ENCODE peak calls at places on chromosomes 3 and 15, in five cellular contexts. D is activated CD4-positive, CD25-positive, alpha-beta regulatory T cell; Y is CD4-positive, CD25-positive, alpha-beta regulatory T cell; H is occipital lobe; U is NCI-H774. R is an unnamed sample.
A peak's percentile ranks its signal among the peaks of the same experiment; 100 is the strongest.

GRCh38 chr15:74422723-74423442 is 10.9 kb downstream of the SEMA7A start:
- DNase-seq in D (no peak), Y (no peak), H (no peak), U (no peak), R (peak; percentile 56)

GRCh38 chr3:9214599-9214998 is 34.8 kb downstream of the SRGAP3 start:
- DNase-seq in D (no peak), Y (no peak), H (no peak), U (no peak), R (no peak)

GRCh38 chr15:39171944-39172368 is 408.9 kb upstream of the THBS1 start:
- DNase-seq in D (no peak), Y (no peak), H (no peak), U (peak; percentile 42), R (peak; percentile 45)

GRCh38 chr3:100761211-100761921 is 52.1 kb downstream of the TFG start:
- DNase-seq in D (no peak), Y (no peak), H (no peak), U (peak; percentile 49), R (peak; percentile 49)

GRCh38 chr3:22377421-22377820 is 626.4 kb upstream of the ZNF385D start:
- DNase-seq in D (no peak), Y (no peak), H (no peak), U (no peak), R (no peak)

GRCh38 chr3:144923051-144923450 is 951.4 kb downstream of the DIPK2A start:
- DNase-seq in D (no peak), Y (no peak), H (no peak), U (no peak), R (no peak)

GRCh38 chr3:122457706-122458105 is 41.8 kb upstream of the WDR5B start:
- DNase-seq in D (no peak), Y (no peak), H (no peak), U (no peak), R (no peak)

GRCh38 chr15:68653031-68653635 is 74.3 kb downstream of the CORO2B start:
- DNase-seq in D (no peak), Y (no peak), H (no peak), U (no peak), R (no peak)

GRCh38 chr3:186093271-186093900 is 15.5 kb downstream of the ETV5 start:
- DNase-seq in D (no peak), Y (no peak), H (no peak), U (no peak), R (no peak)

GRCh38 chr3:68878322-68878721 is 54.0 kb downstream of the TAFA4 start:
- DNase-seq in D (no peak), Y (no peak), H (no peak), U (no peak), R (no peak)

GRCh38 chr3:173109143-173109542 is 31.9 kb downstream of the SPATA16 start:
- DNase-seq in D (no peak), Y (no peak), H (peak; percentile 3), U (no peak), R (no peak)

GRCh38 chr3:121975702-121976302 is 46.2 kb downstream of the ILDR1 start:
- DNase-seq in D (no peak), Y (no peak), H (no peak), U (no peak), R (no peak)

GRCh38 chr3:59862686-59863085 is 812.9 kb upstream of the CFAP20DC start:
- DNase-seq in D (no peak), Y (no peak), H (no peak), U (no peak), R (no peak)

GRCh38 chr15:27479232-27480140 is 508.5 kb downstream of the GABRG3 start:
- DNase-seq in D (no peak), Y (no peak), H (no peak), U (peak; percentile 34), R (no peak)

GRCh38 chr15:56824174-56824573 is 90.9 kb upstream of the ZNF280D start:
- DNase-seq in D (no peak), Y (no peak), H (no peak), U (no peak), R (no peak)

GRCh38 chr3:76367281-76367680 is 581.9 kb upstream of the ZNF717 start:
- DNase-seq in D (no peak), Y (no peak), H (no peak), U (no peak), R (no peak)

GRCh38 chr3:35633332-35634124 is 5.8 kb upstream of the ARPP21 start:
- DNase-seq in D (no peak), Y (no peak), H (no peak), U (no peak), R (no peak)

GRCh38 chr3:61718565-61718964 is 157.2 kb downstream of the PTPRG start:
- DNase-seq in D (no peak), Y (no peak), H (no peak), U (no peak), R (no peak)

GRCh38 chr3:72523409-72524172 is 324.7 kb downstream of the SHQ1 start:
- DNase-seq in D (no peak), Y (no peak), H (no peak), U (no peak), R (peak; percentile 79)

GRCh38 chr3:70754314-70754713 is 441.9 kb upstream of the MDFIC2 start:
- DNase-seq in D (no peak), Y (no peak), H (no peak), U (no peak), R (no peak)

GRCh38 chr15:62439543-62440016 is 274.5 kb upstream of the C2CD4B start:
- DNase-seq in D (no peak), Y (no peak), H (no peak), U (no peak), R (no peak)

GRCh38 chr3:76349715-76350480 is 564.5 kb upstream of the ZNF717 start:
- DNase-seq in D (no peak), Y (no peak), H (no peak), U (no peak), R (no peak)

GRCh38 chr3:185028121-185028520 is 124.7 kb downstream of the C3orf70 start:
- DNase-seq in D (no peak), Y (no peak), H (no peak), U (no peak), R (no peak)

GRCh38 chr15:83077487-83078230 is 10.6 kb upstream of the BTBD1 start:
- DNase-seq in D (no peak), Y (no peak), H (no peak), U (no peak), R (no peak)

R was measured in GM12865.